ENCODE peak calls at places on chromosomes 12 and 14, in nine cellular contexts. Q is activated CD8-positive, alpha-beta memory T cell treated with anti-CD3 and anti-CD28 coated beads, Interleukin-2, amount 50 U/mL, for 48 hours; N is T-helper 2 cell; I is GM13977; R is activated T-helper 1 cell treated with anti-CD3 and anti-CD28 coated beads, Interleukin-2, amount 50 U/mL, for 16 hours; H is NK-92 treated with Interleukin-12 subunit alpha and Interleukin-12 subunit beta, amount 100 ng/mL, for 24 hours; S is nephron progenitor cell; U is activated CD8-positive, alpha-beta T cell treated with anti-CD3 and anti-CD28 coated beads, Interleukin-2, amount 10 ng/mL, durations not matched to agents 7 days and 5 days; K is activated T-cell treated with anti-CD3 and anti-CD28 coated beads for 4 hours. V is an unnamed sample.

GRCh38 chr14:34234258-34234657 is 227.8 kb downstream of the SPTSSA start:
- DNase-seq in Q (no peak), I (no peak), N (no peak), R (no peak), S (no peak), H (no peak), K (no peak), U (no peak), V (no peak)

GRCh38 chr12:94225924-94226630 is 77.7 kb downstream of the PLXNC1 start:
- DNase-seq in R (no peak), S (no peak), K (no peak), I (no peak), Q (no peak), H (no peak), N (no peak), U (no peak), V (no peak)

GRCh38 chr14:32564591-32564990 is 235.5 kb downstream of the AKAP6 start:
- DNase-seq in I (no peak), U (no peak), S (no peak), K (no peak), Q (no peak), R (no peak), H (no peak), N (peak; percentile 40), V (no peak)

GRCh38 chr12:42960087-42960527 is 370.6 kb upstream of the PRICKLE1 start:
- DNase-seq in I (no peak), Q (no peak), N (no peak), K (no peak), U (no peak), S (no peak), H (no peak), R (no peak), V (peak; percentile 34)

GRCh38 chr12:37546901-37547475 is 769.6 kb upstream of the ALG10B start:
- DNase-seq in H (no peak), K (no peak), I (peak; percentile 5), Q (no peak), N (no peak), R (no peak), S (no peak), U (no peak), V (no peak)

GRCh38 chr14:58151264-58151700 is 731 bp downstream of the ARMH4 start:
- DNase-seq in R (no peak), I (peak; percentile 17), Q (no peak), K (no peak), U (no peak), N (no peak), H (no peak), S (peak; percentile 30), V (peak; percentile 7)

GRCh38 chr14:103693514-103693913 is 21.7 kb downstream of the XRCC3 start:
- DNase-seq in I (no peak), R (no peak), U (no peak), Q (no peak), K (no peak), S (no peak), N (no peak), H (no peak), V (no peak)

GRCh38 chr12:67469666-67470065 is 178.9 kb upstream of the DYRK2 start:
- DNase-seq in S (peak; percentile 48), R (no peak), Q (no peak), U (peak; percentile 29), N (no peak), H (no peak), I (no peak), K (no peak), V (no peak)

GRCh38 chr12:46515829-46516228 is 143.3 kb upstream of the SLC38A2 start:
- DNase-seq in S (no peak), N (no peak), H (no peak), Q (no peak), I (no peak), U (no peak), K (no peak), R (no peak), V (no peak)

GRCh38 chr12:58776144-58776543 is 144.2 kb downstream of the LRIG3 start:
- DNase-seq in S (no peak), R (no peak), K (no peak), U (no peak), I (no peak), Q (no peak), N (no peak), H (no peak), V (no peak)

GRCh38 chr12:128180166-128180565 is 86.8 kb upstream of the TMEM132C start:
- DNase-seq in S (no peak), I (no peak), K (no peak), R (no peak), H (no peak), Q (no peak), N (no peak), U (no peak), V (no peak)

GRCh38 chr12:7667025-7667575 is 1.4 kb upstream of the APOBEC1 start:
- DNase-seq in U (no peak), H (no peak), I (no peak), K (no peak), Q (no peak), N (no peak), R (no peak), S (no peak), V (peak; percentile 44)

GRCh38 chr12:27463826-27464554 is 17.5 kb downstream of the SMCO2 start:
- DNase-seq in Q (no peak), U (no peak), R (no peak), S (no peak), N (peak; percentile 50), H (no peak), K (no peak), I (no peak), V (peak; percentile 90)

GRCh38 chr12:53744130-53744441 is 7.7 kb downstream of the CISTR start:
- DNase-seq in N (no peak), I (no peak), R (no peak), U (no peak), H (no peak), Q (no peak), S (no peak), K (no peak), V (no peak)

GRCh38 chr14:74604896-74605295 is 7.1 kb downstream of the LTBP2 start:
- DNase-seq in U (no peak), N (no peak), R (no peak), I (no peak), K (no peak), Q (no peak), S (no peak), H (no peak), V (peak; percentile 49)

GRCh38 chr12:116492703-116493324 is 66.4 kb upstream of the MAP1LC3B2 start:
- DNase-seq in S (no peak), N (peak; percentile 45), I (no peak), R (no peak), U (no peak), Q (no peak), K (no peak), H (no peak), V (peak; percentile 95)

GRCh38 chr12:53223391-53224267 is 8.4 kb downstream of the RARG start:
- DNase-seq in R (no peak), H (no peak), U (peak; percentile 53), N (peak; percentile 48), I (no peak), K (no peak), Q (no peak), S (no peak), V (peak; percentile 40)

GRCh38 chr12:78914859-78915331 is 50.3 kb downstream of the SYT1 start:
- DNase-seq in R (no peak), H (no peak), U (no peak), I (no peak), S (no peak), Q (no peak), N (no peak), K (no peak), V (no peak)

GRCh38 chr14:52079239-52079956 is 10.5 kb upstream of the NID2 start:
- DNase-seq in H (no peak), S (no peak), K (no peak), N (no peak), Q (no peak), R (no peak), I (no peak), U (no peak), V (no peak)

GRCh38 chr12:41619705-41620104 is 431.6 kb downstream of the PDZRN4 start:
- DNase-seq in R (no peak), N (no peak), Q (no peak), S (no peak), I (no peak), K (no peak), H (no peak), U (no peak), V (no peak)

GRCh38 chr12:123478762-123479161 is 20.8 kb downstream of the SNRNP35 start:
- DNase-seq in Q (no peak), N (no peak), S (no peak), R (no peak), H (no peak), K (no peak), U (no peak), I (no peak), V (peak; percentile 24)

GRCh38 chr12:12054993-12055392 is 15.7 kb upstream of the BCL2L14 start:
- DNase-seq in K (no peak), I (no peak), R (no peak), N (no peak), S (no peak), U (no peak), H (no peak), Q (no peak), V (no peak)

GRCh38 chr12:41189395-41190251 is 1.5 kb downstream of the PDZRN4 start:
- DNase-seq in I (no peak), S (peak; percentile 23), N (no peak), K (no peak), Q (peak; percentile 44), U (no peak), H (no peak), R (no peak), V (peak; percentile 13)